ENCODE peak calls at places on chromosomes 13 and 19, in five cellular contexts. I, Q, C, J and O are unnamed samples.

GRCh38 chr19:14440049-14440448 is 6.9 kb downstream of the PKN1 start:
- DNase-seq in I (peak; percentile 98), Q (peak; percentile 95), C (no peak), J (peak; percentile 89), O (no peak)

GRCh38 chr19:30969586-30969985 is 379.6 kb downstream of the TSHZ3 start:
- DNase-seq in I (no peak), Q (no peak), C (no peak), J (no peak), O (no peak)

GRCh38 chr13:108981407-108981806 is 352.0 kb downstream of the MYO16 start:
- DNase-seq in I (no peak), Q (no peak), C (no peak), J (no peak), O (no peak)

GRCh38 chr13:52348983-52349780 is 56.8 kb downstream of the THSD1 start:
- DNase-seq in I (no peak), Q (peak; percentile 37), C (no peak), J (peak; percentile 48), O (no peak)

GRCh38 chr19:53085496-53085895 is 17.7 kb downstream of the ZNF160 start:
- DNase-seq in I (no peak), Q (no peak), C (no peak), J (no peak), O (no peak)

GRCh38 chr13:46166947-46167610 is 14.9 kb downstream of the LCP1 start:
- DNase-seq in I (no peak), Q (peak; percentile 47), C (no peak), J (no peak), O (no peak)

GRCh38 chr19:58513694-58514563 is 2.1 kb upstream of the SLC27A5 start:
- DNase-seq in I (peak; percentile 99), Q (peak; percentile 96), C (peak; percentile 94), J (peak; percentile 97), O (peak; percentile 92)

GRCh38 chr19:33280351-33280921 is 21.9 kb downstream of the CEBPA start:
- DNase-seq in I (peak; percentile 81), Q (peak; percentile 51), C (no peak), J (peak; percentile 74), O (no peak)

GRCh38 chr19:44111910-44112463 is 1.2 kb upstream of the ZNF225 start:
- DNase-seq in I (no peak), Q (peak; percentile 20), C (no peak), J (peak; percentile 41), O (no peak)

GRCh38 chr13:77389617-77389984 is 62.7 kb upstream of the MYCBP2 start:
- DNase-seq in I (no peak), Q (no peak), C (no peak), J (peak; percentile 17), O (no peak)

DNA sequence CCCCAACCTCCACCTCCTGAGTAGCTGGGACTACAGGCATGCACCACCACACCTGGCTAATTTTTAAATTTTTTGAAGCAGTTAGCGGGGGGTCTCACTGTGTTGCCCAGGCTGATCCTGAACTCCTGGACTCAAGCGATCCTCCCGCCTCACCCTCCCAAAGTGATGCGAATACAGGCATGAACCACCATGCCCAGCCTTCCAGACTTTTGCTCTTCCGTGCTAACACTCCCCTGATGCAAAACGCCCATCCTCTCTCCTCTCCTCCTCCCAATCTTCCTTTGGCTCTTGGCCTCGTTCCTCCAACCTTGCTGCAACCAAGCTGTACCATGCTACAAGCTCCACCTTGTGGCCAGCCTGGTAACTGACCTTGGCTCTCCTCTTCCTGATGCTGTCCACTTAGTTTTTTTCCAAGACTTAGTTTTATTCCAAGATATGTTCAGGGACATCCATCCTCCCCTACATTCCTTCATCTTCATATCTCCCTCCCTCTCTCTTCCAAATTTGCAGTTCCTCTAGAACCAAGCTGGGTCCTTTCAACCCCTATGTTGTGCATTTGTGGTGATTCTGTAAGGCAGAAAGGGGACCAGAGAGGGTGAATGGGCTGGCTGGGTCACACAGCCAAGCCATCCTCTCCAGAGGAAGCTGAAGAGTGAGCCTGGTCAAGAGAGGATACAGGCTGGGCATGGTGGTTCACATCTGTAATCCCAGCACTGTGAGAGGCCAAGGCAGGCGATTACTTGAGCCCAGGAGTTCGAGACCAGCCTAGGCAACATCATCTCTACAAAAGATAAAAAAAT is 32.8 kb downstream of the TINCR start:
- DNase-seq in I (no peak), Q (peak; percentile 28), C (no peak), J (peak; percentile 27), O (no peak)
- TF ChIP-seq CTCF in I (no peak), Q (peak; percentile 52), C (no peak), J (peak; percentile 62), O (peak; percentile 76)

GRCh38 chr13:49443689-49444516 is at the start of the genes CAB39L and SETDB2:
- DNase-seq in I (peak; percentile 99), Q (peak; percentile 100), C (peak; percentile 98), J (peak; percentile 100), O (peak; percentile 100)
- TF ChIP-seq CTCF in I (peak; percentile 73), Q (no peak), C (peak; percentile 29), J (peak; percentile 30), O (peak; percentile 69)

GRCh38 chr13:65882810-65883209 is 1347.3 kb downstream of the PCDH9 start:
- DNase-seq in I (no peak), Q (no peak), C (no peak), J (no peak), O (no peak)
- TF ChIP-seq CTCF in I (no peak), Q (no peak), C (no peak), J (no peak), O (peak; percentile 41)

DNA sequence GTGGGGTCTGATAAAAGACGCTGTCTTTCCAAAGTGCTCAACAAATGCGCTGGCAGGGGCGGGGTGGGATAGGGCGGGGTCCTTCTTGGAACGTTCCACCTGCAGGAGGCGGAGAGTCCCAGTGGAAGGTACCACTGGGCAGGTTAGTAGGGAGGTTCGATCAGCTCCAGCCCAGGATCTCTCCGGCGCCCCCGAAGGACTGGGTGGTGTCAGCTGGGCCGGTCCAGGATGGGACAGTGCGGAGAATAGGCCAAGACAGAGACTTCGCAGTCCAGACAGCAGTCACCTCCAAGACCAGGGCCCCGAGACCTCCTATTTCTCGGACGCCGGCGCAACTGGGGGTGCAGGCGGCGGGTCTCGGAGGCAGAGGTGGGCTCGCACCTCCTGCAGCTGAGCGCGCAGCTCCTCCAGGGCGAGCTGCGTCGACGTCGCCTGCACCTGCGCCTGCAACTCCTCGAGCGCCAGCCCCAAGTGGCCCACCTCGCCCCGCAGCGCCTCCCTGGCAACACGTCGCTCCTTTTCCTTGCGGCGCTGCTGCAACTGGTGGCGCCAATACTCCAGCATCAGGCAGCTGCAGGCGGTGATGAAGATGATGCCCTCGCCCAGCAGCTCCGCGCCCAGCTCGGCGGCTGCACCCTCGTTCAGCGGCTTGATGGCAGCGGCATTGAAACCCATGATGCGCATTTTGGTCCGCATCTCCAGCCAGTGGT is 21.6 kb downstream of the VASP start:
- DNase-seq in I (peak; percentile 82), Q (no peak), C (peak; percentile 63), J (peak; percentile 39), O (no peak)
- TF ChIP-seq CTCF in I (no peak), Q (no peak), C (no peak), J (no peak), O (no peak)